ENCODE peak calls at places on chromosomes 5 and 9, in five cellular contexts. E is activated CD4-positive, alpha-beta T cell treated with anti-CD3 and anti-CD28 coated beads for 48 hours; J is stimulated activated CD8-positive, alpha-beta memory T cell treated with anti-CD3 and anti-CD28 coated beads, Interleukin-7, amount 100 ng/mL, for 24 hours; K is hippocampal formation; T is WTC11. W is an unnamed sample.

GRCh38 chr9:113857875-113858274 is 18.2 kb upstream of the ZNF618 start:
- DNase-seq in E (peak), J (no peak), K (peak), T (no peak), W (no peak)

GRCh38 chr5:6582507-6583048 is 50.3 kb downstream of the NSUN2 start:
- DNase-seq in E (no peak), J (no peak), K (no peak), T (no peak), W (peak)

GRCh38 chr5:55823151-55823796 is 27.9 kb upstream of the IL31RA start:
- DNase-seq in E (no peak), J (no peak), K (no peak), T (no peak), W (no peak)

GRCh38 chr5:132238169-132238744 is 10.6 kb upstream of the P4HA2 start:
- DNase-seq in E (peak), J (peak), K (peak), T (peak), W (peak)

GRCh38 chr5:151615431-151615830 is 24.3 kb upstream of the FAT2 start:
- DNase-seq in E (peak), J (no peak), K (no peak), T (no peak), W (no peak)

GRCh38 chr9:22159590-22159989 is 150.5 kb upstream of the CDKN2B start:
- DNase-seq in E (no peak), J (no peak), K (no peak), T (no peak), W (no peak)

GRCh38 chr5:31122998-31123950 is 70.2 kb upstream of the CDH6 start:
- DNase-seq in E (no peak), J (no peak), K (no peak), T (no peak), W (no peak)

GRCh38 chr9:38096238-38096805 is 27.3 kb upstream of the SHB start:
- DNase-seq in E (no peak), J (no peak), K (no peak), T (no peak), W (no peak)

GRCh38 chr9:89890326-89890980 is 285.6 kb downstream of the GADD45G start:
- DNase-seq in E (no peak), J (no peak), K (no peak), T (no peak), W (no peak)

GRCh38 chr9:134618823-134619454 is 22.7 kb upstream of the COL5A1 start:
- DNase-seq in E (peak), J (no peak), K (no peak), T (peak), W (no peak)

GRCh38 chr9:114861922-114862605 is 56.2 kb upstream of the TNFSF15 start:
- DNase-seq in E (no peak), J (no peak), K (no peak), T (no peak), W (no peak)

GRCh38 chr5:170892201-170892600 is 30.4 kb downstream of the RANBP17 start:
- DNase-seq in E (no peak), J (no peak), K (no peak), T (no peak), W (no peak)

GRCh38 chr5:8550921-8551320 is 682.0 kb downstream of the MTRR start:
- DNase-seq in E (no peak), J (no peak), K (no peak), T (no peak), W (no peak)

GRCh38 chr5:171484460-171484899 is 65.0 kb downstream of the FGF18 start:
- DNase-seq in E (peak), J (peak), K (no peak), T (peak), W (no peak)

GRCh38 chr5:892390-893136 is at the start of the genes BRD9 and TRIP13:
- DNase-seq in E (peak), J (peak), K (peak), T (peak), W (peak)

GRCh38 chr9:32431940-32432555 is 47.6 kb downstream of the ACO1 start:
- DNase-seq in E (peak), J (no peak), K (no peak), T (peak), W (no peak)

GRCh38 chr5:19369048-19369447 is 619.0 kb downstream of the CDH18 start:
- DNase-seq in E (no peak), J (no peak), K (no peak), T (no peak), W (no peak)

GRCh38 chr5:102314328-102314727 is 18.2 kb upstream of the SLCO4C1 start:
- DNase-seq in E (no peak), J (no peak), K (no peak), T (no peak), W (no peak)

GRCh38 chr9:10661376-10661775 is 48.6 kb upstream of the PTPRD start:
- DNase-seq in E (no peak), J (no peak), K (no peak), T (no peak), W (no peak)

GRCh38 chr9:31542384-31543055 is 841.9 kb upstream of the ACO1 start:
- DNase-seq in E (peak), J (no peak), K (peak), T (peak), W (peak)

GRCh38 chr5:38341641-38342040 is 83.3 kb downstream of the EGFLAM start:
- DNase-seq in E (no peak), J (no peak), K (no peak), T (no peak), W (no peak)

GRCh38 chr5:27963050-27963783 is 924.8 kb upstream of the CDH9 start:
- DNase-seq in E (no peak), J (no peak), K (no peak), T (no peak), W (no peak)

GRCh38 chr9:123343428-123344272 is 12.3 kb upstream of the CRB2 start:
- DNase-seq in E (no peak), J (no peak), K (no peak), T (no peak), W (no peak)

GRCh38 chr5:83493644-83494043 is 22.1 kb downstream of the VCAN start:
- DNase-seq in E (no peak), J (no peak), K (no peak), T (no peak), W (no peak)

GRCh38 chr5:119478781-119479180 is 26.5 kb downstream of the HSD17B4 start:
- DNase-seq in E (no peak), J (no peak), K (no peak), T (no peak), W (no peak)

GRCh38 chr5:139453683-139454567 is 8.6 kb downstream of the ECSCR start:
- DNase-seq in E (no peak), J (no peak), K (no peak), T (no peak), W (no peak)

GRCh38 chr9:86202338-86202882 is 57.0 kb downstream of the C9orf153 start:
- DNase-seq in E (peak), J (no peak), K (peak), T (peak), W (peak)

GRCh38 chr9:87327567-87328125 is 170.0 kb upstream of the DAPK1 start:
- DNase-seq in E (no peak), J (no peak), K (no peak), T (no peak), W (no peak)

GRCh38 chr5:5144441-5144840 is 4.3 kb downstream of the ADAMTS16 start:
- DNase-seq in E (no peak), J (no peak), K (no peak), T (no peak), W (no peak)

GRCh38 chr5:160054831-160055230 is 45.9 kb downstream of the TTC1 start:
- DNase-seq in E (no peak), J (no peak), K (no peak), T (no peak), W (no peak)